ENCODE peak calls at places on chromosomes 13 and 19, in five cellular contexts. One of them, this sample, is unnamed.

GRCh38 chr13:51525567-51526165 is 58.6 kb upstream of the WDFY2 start:
- DNase-seq in amniotic epithelial cell: peak
- DNase-seq in right atrium auricular region: no peak
- DNase-seq in thoracic aorta: no peak
- DNase-seq in Caco-2: no peak
- DNase-seq in this sample: no peak

GRCh38 chr13:35530147-35530546 is 53.7 kb upstream of the MAB21L1 start:
- DNase-seq in amniotic epithelial cell: no peak
- DNase-seq in right atrium auricular region: no peak
- DNase-seq in thoracic aorta: no peak
- DNase-seq in Caco-2: no peak
- DNase-seq in this sample: no peak

GRCh38 chr19:47503823-47504145 is 11.1 kb downstream of the NAPA start:
- DNase-seq in amniotic epithelial cell: peak
- DNase-seq in right atrium auricular region: no peak
- DNase-seq in thoracic aorta: no peak
- DNase-seq in Caco-2: no peak
- DNase-seq in this sample: no peak

GRCh38 chr19:9912551-9913236 is 23.6 kb downstream of the OLFM2 start:
- DNase-seq in amniotic epithelial cell: no peak
- DNase-seq in right atrium auricular region: no peak
- DNase-seq in thoracic aorta: no peak
- DNase-seq in Caco-2: no peak
- DNase-seq in this sample: no peak

GRCh38 chr13:111270765-111271164 is 49.7 kb upstream of the TEX29 start:
- DNase-seq in amniotic epithelial cell: no peak
- DNase-seq in right atrium auricular region: no peak
- DNase-seq in thoracic aorta: no peak
- DNase-seq in Caco-2: no peak
- DNase-seq in this sample: no peak

GRCh38 chr13:99087130-99087953 is 109.5 kb upstream of the DOCK9 start:
- DNase-seq in amniotic epithelial cell: peak
- DNase-seq in right atrium auricular region: peak
- DNase-seq in thoracic aorta: peak
- DNase-seq in Caco-2: peak
- DNase-seq in this sample: peak

GRCh38 chr19:39297931-39298634 is 1.9 kb downstream of the IFNL1 start:
- DNase-seq in amniotic epithelial cell: no peak
- DNase-seq in right atrium auricular region: no peak
- DNase-seq in thoracic aorta: no peak
- DNase-seq in Caco-2: no peak
- DNase-seq in this sample: no peak

GRCh38 chr19:56671613-56671994 is at the start of gene ZNF835:
- DNase-seq in amniotic epithelial cell: no peak
- DNase-seq in right atrium auricular region: peak
- DNase-seq in thoracic aorta: peak
- DNase-seq in Caco-2: no peak
- DNase-seq in this sample: no peak

GRCh38 chr19:35025969-35026368 is 4.3 kb upstream of the SCN1B start:
- DNase-seq in amniotic epithelial cell: no peak
- DNase-seq in right atrium auricular region: no peak
- DNase-seq in thoracic aorta: no peak
- DNase-seq in Caco-2: no peak
- DNase-seq in this sample: no peak

GRCh38 chr19:51514866-51515481 is 13.4 kb upstream of the SIGLEC12 start:
- DNase-seq in amniotic epithelial cell: peak
- DNase-seq in right atrium auricular region: no peak
- DNase-seq in thoracic aorta: no peak
- DNase-seq in Caco-2: no peak
- DNase-seq in this sample: peak

GRCh38 chr13:24127116-24127631 is 33.3 kb upstream of the SPATA13 start:
- DNase-seq in amniotic epithelial cell: peak
- DNase-seq in right atrium auricular region: no peak
- DNase-seq in thoracic aorta: no peak
- DNase-seq in Caco-2: peak
- DNase-seq in this sample: peak

GRCh38 chr13:24225930-24226329 is 65.4 kb downstream of the SPATA13 start:
- DNase-seq in amniotic epithelial cell: no peak
- DNase-seq in right atrium auricular region: no peak
- DNase-seq in thoracic aorta: no peak
- DNase-seq in Caco-2: no peak
- DNase-seq in this sample: no peak

GRCh38 chr19:16462757-16463250 is 9.0 kb downstream of the EPS15L1 start:
- DNase-seq in amniotic epithelial cell: peak
- DNase-seq in right atrium auricular region: peak
- DNase-seq in thoracic aorta: no peak
- DNase-seq in Caco-2: no peak
- DNase-seq in this sample: no peak

This sample was measured in HuH-7.5.